ENCODE peak calls at places on chromosomes 12 and 14, in eight cellular contexts. U, J, L, M, T, O, F and P are unnamed samples.
A peak's percentile ranks its signal among the peaks of the same experiment; 100 is the strongest.

GRCh38 chr12:11885261-11886038 is 185.3 kb upstream of the BCL2L14 start:
- DNase-seq in F (peak; percentile 54), O (no peak), T (no peak), J (peak; percentile 64), M (no peak), L (no peak), U (peak; percentile 93), P (peak; percentile 35)

GRCh38 chr14:89773644-89774316 is 180.8 kb downstream of the EFCAB11 start:
- DNase-seq in M (peak; percentile 45), L (peak; percentile 26), F (no peak), U (peak; percentile 25), T (peak; percentile 63), O (peak; percentile 25), J (peak; percentile 20), P (peak; percentile 9)

GRCh38 chr12:62259311-62259992 is 752 bp upstream of the USP15 start:
- DNase-seq in T (no peak), L (no peak), O (no peak), U (no peak), J (no peak), M (no peak), F (peak; percentile 29), P (no peak)

GRCh38 chr12:31585271-31585670 is 5.7 kb downstream of the DENND5B start:
- DNase-seq in M (no peak), T (no peak), U (no peak), J (peak; percentile 65), O (no peak), F (peak; percentile 70), L (no peak), P (no peak)

GRCh38 chr12:132561784-132562156 is 48.6 kb downstream of the LRCOL1 start:
- DNase-seq in M (no peak), U (peak; percentile 47), T (no peak), O (peak; percentile 65), L (no peak), J (no peak), F (peak; percentile 34), P (peak; percentile 50)

GRCh38 chr12:9090220-9090619 is 25.5 kb downstream of the A2M start:
- DNase-seq in U (no peak), J (no peak), O (no peak), T (no peak), L (no peak), F (no peak), M (no peak), P (no peak)

GRCh38 chr12:127401536-127401935 is 865.4 kb upstream of the TMEM132C start:
- DNase-seq in O (no peak), J (no peak), U (no peak), M (no peak), F (no peak), L (no peak), T (no peak), P (no peak)

GRCh38 chr12:124441443-124442190 is 125.8 kb downstream of the NCOR2 start:
- DNase-seq in J (peak; percentile 97), T (no peak), M (no peak), L (no peak), O (no peak), F (peak; percentile 99), U (peak; percentile 45), P (no peak)

GRCh38 chr12:59444932-59445331 is 150.9 kb upstream of the SLC16A7 start:
- DNase-seq in U (peak; percentile 20), T (no peak), L (peak; percentile 2), M (no peak), J (peak; percentile 9), F (peak; percentile 16), O (no peak), P (no peak)

GRCh38 chr12:123427036-123427769 is 9.3 kb downstream of the RILPL2 start:
- DNase-seq in T (no peak), L (peak; percentile 28), M (no peak), F (no peak), U (no peak), J (no peak), O (no peak), P (no peak)

GRCh38 chr14:95265106-95266094 is 54.3 kb downstream of the CLMN start:
- DNase-seq in L (no peak), O (no peak), J (peak; percentile 96), T (peak; percentile 34), M (peak; percentile 22), F (peak; percentile 96), U (peak; percentile 90), P (no peak)

GRCh38 chr14:51094901-51095853 is at the start of gene TRIM9:
- DNase-seq in L (peak; percentile 82), J (peak; percentile 95), T (peak; percentile 90), M (peak; percentile 87), F (peak; percentile 93), U (peak; percentile 59), O (peak; percentile 98), P (peak; percentile 95)

GRCh38 chr14:72154645-72155378 is 222.6 kb downstream of the RGS6 start:
- DNase-seq in J (no peak), L (no peak), U (no peak), F (no peak), T (peak; percentile 3), M (peak; percentile 1), O (no peak), P (no peak)

GRCh38 chr12:27351476-27351875 is 18.8 kb downstream of the BMAL2 start:
- DNase-seq in J (no peak), M (no peak), T (no peak), L (no peak), O (no peak), F (no peak), U (no peak), P (no peak)

GRCh38 chr14:89360277-89360676 is 56.8 kb downstream of the FOXN3 start:
- DNase-seq in F (no peak), U (no peak), O (no peak), M (no peak), T (no peak), J (no peak), L (no peak), P (no peak)

GRCh38 chr12:30898846-30899245 is 27.7 kb upstream of the TSPAN11 start:
- DNase-seq in M (no peak), J (no peak), O (no peak), L (no peak), F (peak; percentile 32), U (no peak), T (no peak), P (no peak)

GRCh38 chr12:122471324-122472226 is 29.2 kb downstream of the ZCCHC8 start:
- DNase-seq in M (no peak), U (peak; percentile 76), L (no peak), F (peak; percentile 82), J (peak; percentile 83), O (no peak), T (no peak), P (no peak)

GRCh38 chr14:104359969-104360442 is 219.6 kb upstream of the C14orf180 start:
- DNase-seq in M (no peak), J (no peak), T (no peak), O (no peak), L (no peak), U (no peak), F (no peak), P (no peak)